ENCODE peak calls at places on chromosomes 5 and 9, in seven cellular contexts. O is GM12878, T is thyroid gland, R is body of pancreas, G is transverse colon, X is sigmoid colon, Y is Peyer's patch. H is an unnamed sample.

GRCh38 chr9:20070336-20070735 is 281.5 kb upstream of the SLC24A2 start:
- DNase-seq in X (no peak), R (no peak), T (peak; percentile 50), O (no peak), Y (no peak), G (no peak), H (no peak)

GRCh38 chr5:7321724-7322123 is 74.2 kb upstream of the ADCY2 start:
- DNase-seq in T (no peak), Y (no peak), R (no peak), X (no peak), O (no peak), G (no peak), H (no peak)

GRCh38 chr5:143147918-143148317 is 255.6 kb downstream of the NR3C1 start:
- DNase-seq in G (no peak), O (no peak), R (no peak), Y (no peak), X (peak; percentile 71), T (no peak), H (peak; percentile 29)

GRCh38 chr9:78786794-78787193 is 489.9 kb downstream of the PSAT1 start:
- DNase-seq in G (no peak), X (no peak), O (no peak), R (no peak), T (no peak), Y (no peak), H (no peak)

GRCh38 chr5:22901885-22902284 is 48.7 kb upstream of the CDH12 start:
- DNase-seq in R (no peak), G (no peak), X (no peak), O (no peak), T (no peak), Y (no peak), H (no peak)

GRCh38 chr9:69420611-69421270 is 95.7 kb downstream of the ENTREP1 start:
- DNase-seq in X (no peak), R (no peak), Y (no peak), T (no peak), O (no peak), G (no peak), H (no peak)

GRCh38 chr9:69554945-69555344 is 117.2 kb downstream of the APBA1 start:
- DNase-seq in T (no peak), O (no peak), Y (no peak), G (no peak), X (no peak), R (no peak), H (no peak)

GRCh38 chr9:128043467-128043868 is 23.7 kb downstream of the NAIF1 start:
- DNase-seq in Y (peak; percentile 65), R (no peak), G (no peak), O (no peak), T (peak; percentile 95), X (no peak), H (no peak)

GRCh38 chr5:115977988-115978387 is 15.7 kb downstream of the LVRN start:
- DNase-seq in X (no peak), O (no peak), T (no peak), R (no peak), G (no peak), Y (no peak), H (no peak)

GRCh38 chr9:14652729-14653377 is 40.4 kb downstream of the ZDHHC21 start:
- DNase-seq in Y (peak; percentile 45), R (no peak), T (no peak), G (no peak), O (no peak), X (no peak), H (no peak)

GRCh38 chr5:133253661-133254060 is 201.8 kb downstream of the HSPA4 start:
- DNase-seq in T (no peak), R (no peak), Y (no peak), G (no peak), O (no peak), X (no peak), H (no peak)

GRCh38 chr9:89113851-89114250 is 64.8 kb downstream of the SHC3 start:
- DNase-seq in Y (no peak), O (no peak), X (no peak), G (no peak), R (no peak), T (no peak), H (no peak)

GRCh38 chr5:154729613-154730012 is 25.6 kb upstream of the LARP1 start:
- DNase-seq in O (no peak), X (no peak), G (no peak), R (peak; percentile 39), T (no peak), Y (no peak), H (no peak)

GRCh38 chr5:159343295-159344094 is 13.2 kb upstream of the IL12B start:
- DNase-seq in G (no peak), T (no peak), Y (no peak), X (no peak), O (no peak), R (no peak), H (no peak)

GRCh38 chr9:99819123-99819483 is 2.6 kb upstream of the NR4A3 start:
- DNase-seq in T (no peak), G (no peak), O (no peak), R (no peak), X (no peak), Y (no peak), H (no peak)

DNA sequence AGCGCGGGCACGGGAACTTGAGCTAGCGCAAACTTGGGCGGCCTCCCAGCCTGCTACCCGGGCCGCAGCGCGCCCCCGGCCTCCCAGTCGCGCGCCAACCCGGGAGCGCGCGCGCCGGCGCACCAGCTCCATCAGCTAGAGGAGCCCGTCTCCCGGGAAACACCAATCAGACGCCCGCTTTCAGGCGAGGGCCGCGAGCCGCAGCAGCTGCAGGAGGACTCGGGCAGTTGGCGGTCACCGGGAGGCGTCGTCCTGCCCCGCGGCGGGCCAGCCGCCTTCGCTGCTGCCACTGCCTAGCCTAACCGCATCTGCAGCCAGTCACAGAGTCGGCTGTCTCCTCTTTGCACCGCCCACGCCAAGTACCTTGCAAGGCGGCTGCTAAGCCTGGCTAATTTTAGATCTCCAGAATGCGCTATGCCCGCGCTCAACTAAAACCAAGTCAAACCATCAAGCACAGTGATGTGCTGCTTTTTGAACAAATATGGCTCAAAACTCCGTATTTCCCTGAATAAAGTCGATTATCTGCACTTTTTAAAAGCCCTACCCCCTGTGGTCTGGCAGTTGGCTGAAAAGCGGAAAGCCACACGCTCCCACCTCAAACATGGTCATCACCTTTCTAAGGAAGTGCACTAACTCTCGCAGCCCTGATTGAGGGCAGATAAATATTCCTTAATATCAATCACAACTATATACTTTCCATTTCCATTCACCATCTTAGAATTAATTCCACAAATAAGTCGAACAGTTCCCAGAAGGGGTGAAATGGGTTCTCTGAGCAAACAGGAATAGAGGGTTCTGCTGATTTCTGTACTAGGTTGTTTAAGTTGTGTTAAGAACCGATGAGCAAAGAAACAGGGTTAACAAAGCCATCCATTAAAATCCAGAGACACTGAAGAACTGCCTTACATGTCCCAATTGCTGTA is 221.8 kb downstream of the MEF2C start:
- DNase-seq in T (no peak), G (peak; percentile 60), Y (peak; percentile 53), R (no peak), O (no peak), X (peak; percentile 83), H (peak; percentile 39)
- TF ChIP-seq POLR2A in T (no peak), G (no peak), Y (no peak), R (no peak), O (no peak), X (no peak), H (peak; percentile 49)

GRCh38 chr5:10421841-10422691 is 19.6 kb upstream of the ROPN1L start:
- DNase-seq in R (no peak), O (no peak), X (no peak), G (no peak), Y (no peak), T (no peak), H (no peak)
- H3K27ac ChIP-seq in R (no peak overlapping the region), O (no peak overlapping the region), X (no peak overlapping the region), G (no peak overlapping the region), Y (no peak overlapping the region), T (no peak overlapping the region), H (no peak overlapping the region)

DNA sequence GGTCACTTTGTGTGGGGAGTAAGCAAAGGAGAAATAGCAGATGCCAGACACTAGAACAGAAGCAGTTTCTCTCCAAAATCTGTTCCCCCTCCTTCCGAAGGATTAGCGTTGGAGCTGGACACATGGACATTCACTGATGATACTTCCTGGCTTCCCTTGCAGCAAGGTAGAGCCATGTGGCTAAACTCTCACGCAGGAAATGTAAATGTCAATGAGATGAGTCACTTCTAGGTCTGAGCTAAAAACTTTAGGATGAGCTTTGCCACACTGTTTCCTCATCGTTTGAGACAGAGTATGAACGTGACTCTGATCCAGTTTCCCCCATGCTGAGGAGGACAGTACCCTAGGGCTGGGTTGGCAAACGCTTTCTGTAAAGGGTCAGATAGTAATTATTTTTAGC is 5.1 kb downstream of the BHMT2 start:
- DNase-seq in R (no peak), Y (no peak), O (no peak), G (no peak), X (no peak), T (no peak), H (no peak)
- TF ChIP-seq POLR2A in R (no peak), Y (no peak), O (no peak), G (no peak), X (no peak), T (no peak), H (no peak)

GRCh38 chr9:130074391-130075115 is 20.8 kb downstream of the GPR107 start:
- DNase-seq in Y (no peak), T (no peak), G (no peak), O (no peak), X (peak; percentile 18), R (no peak), H (no peak)
- H3K27ac ChIP-seq in Y (no peak overlapping the region), T (peak overlapping the region; percentile 12), G (no peak overlapping the region), O (peak overlapping the region; percentile 89), X (no peak overlapping the region), R (no peak overlapping the region), H (no peak overlapping the region)

DNA sequence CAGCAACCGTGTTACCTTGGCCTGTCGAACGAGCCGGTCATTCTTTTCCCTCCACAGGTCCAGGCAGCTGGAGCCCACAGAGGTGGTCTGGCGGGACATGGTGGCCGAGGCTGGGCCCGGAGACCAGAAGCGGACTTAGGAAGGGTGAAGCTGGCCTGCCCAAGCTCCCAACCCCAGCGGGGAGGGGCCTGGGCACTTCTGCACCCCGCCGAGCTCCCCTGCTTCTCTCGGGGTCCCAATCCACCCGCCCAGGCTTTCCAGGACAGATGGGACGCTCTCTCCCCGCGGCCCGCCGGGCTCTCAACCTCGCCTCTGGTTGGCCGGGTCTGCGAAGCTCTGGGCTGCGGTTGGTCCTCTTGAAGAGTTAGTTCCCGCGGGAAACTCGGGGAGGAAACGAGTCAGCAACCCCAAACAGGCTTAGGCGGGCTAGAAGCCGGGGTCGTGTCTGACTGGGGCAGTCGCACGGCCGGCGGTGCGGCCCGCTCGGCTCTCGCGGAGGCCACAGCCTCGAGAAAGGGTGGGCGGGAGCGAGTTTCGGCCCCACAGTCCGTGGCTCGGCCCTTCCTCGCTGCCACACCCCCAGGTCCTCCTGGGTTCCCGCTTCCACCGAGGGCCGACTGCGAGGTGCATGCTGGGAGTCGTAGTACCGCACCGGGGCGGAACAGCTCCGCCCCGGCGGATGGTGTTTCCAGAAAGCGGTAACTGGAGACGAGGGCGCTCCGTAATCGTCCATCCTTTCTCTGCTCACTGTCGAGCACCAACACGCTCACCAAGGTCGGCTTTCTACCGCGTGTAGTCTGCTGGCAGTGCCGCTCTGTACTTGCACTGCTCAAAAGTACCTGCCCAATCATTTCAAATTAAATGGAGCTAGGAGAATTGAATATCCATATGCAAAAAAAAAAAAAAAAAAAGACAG is at the start of gene FANCG:
- DNase-seq in G (peak; percentile 93), O (peak; percentile 79), Y (peak; percentile 95), X (peak; percentile 95), T (peak; percentile 90), R (peak; percentile 88), H (peak; percentile 89)
- TF ChIP-seq POLR2A in G (peak; percentile 42), O (peak; percentile 92), Y (no peak), X (no peak), T (peak; percentile 52), R (peak; percentile 53), H (peak; percentile 39)

H was measured in uterus.